ENCODE peak calls at places on chromosomes 1 and 21, in six cellular contexts. Q is anterior cingulate cortex; O is H1; A is effector memory CD8-positive, alpha-beta T cell; P is ureter; Y is activated CD4-positive, alpha-beta T cell treated with anti-CD3 and anti-CD28 coated beads, Interleukin-2, amount 50 U/mL, for 48 hours. D is an unnamed sample.

GRCh38 chr1:164707868-164708331 is 148.9 kb downstream of the PBX1 start:
- DNase-seq in O (no peak), A (no peak), Y (no peak), Q (no peak), P (no peak), D (no peak)

GRCh38 chr1:147171399-147172167 is 687 bp downstream of the PRKAB2 start:
- DNase-seq in Y (peak; percentile 11), P (no peak), Q (no peak), A (no peak), O (no peak), D (peak; percentile 30)

GRCh38 chr1:239879321-239880170 is 212.1 kb upstream of the FMN2 start:
- DNase-seq in Y (no peak), P (no peak), Q (no peak), O (no peak), A (no peak), D (peak; percentile 88)

GRCh38 chr21:35273331-35273730 is 224.2 kb upstream of the RUNX1 start:
- DNase-seq in P (no peak), Q (no peak), A (no peak), Y (no peak), O (no peak), D (no peak)

GRCh38 chr21:35257413-35257812 is 208.3 kb upstream of the RUNX1 start:
- DNase-seq in O (no peak), Q (no peak), P (no peak), A (no peak), Y (no peak), D (peak; percentile 97)

GRCh38 chr1:1624443-1625403 is 7.2 kb upstream of the MMP23B start:
- DNase-seq in Q (no peak), O (no peak), Y (no peak), A (no peak), P (no peak), D (no peak)

GRCh38 chr1:61450454-61451213 is 274.3 kb downstream of the TM2D1 start:
- DNase-seq in Q (no peak), P (peak; percentile 52), A (no peak), Y (no peak), O (no peak), D (peak; percentile 73)

GRCh38 chr1:55474168-55474786 is 259.1 kb upstream of the USP24 start:
- DNase-seq in A (no peak), P (no peak), O (no peak), Q (no peak), Y (no peak), D (peak; percentile 60)

GRCh38 chr1:161531986-161532875 is 7.9 kb downstream of the HSPA6 start:
- DNase-seq in P (no peak), Q (no peak), Y (no peak), O (no peak), A (no peak), D (no peak)

GRCh38 chr1:240091614-240092300 is at the start of gene FMN2:
- DNase-seq in P (no peak), O (no peak), Y (no peak), A (no peak), Q (peak; percentile 21), D (peak; percentile 5)

GRCh38 chr1:91929246-91929645 is 20.0 kb upstream of the BRDT start:
- DNase-seq in Q (no peak), P (no peak), O (no peak), A (no peak), Y (no peak), D (no peak)

GRCh38 chr1:31880957-31881697 is 57.0 kb downstream of the PTP4A2 start:
- DNase-seq in A (no peak), P (no peak), Q (no peak), O (no peak), Y (no peak), D (no peak)

GRCh38 chr1:222852326-222852725 is 37.5 kb downstream of the DISP1 start:
- DNase-seq in Y (no peak), P (no peak), O (no peak), A (no peak), Q (no peak), D (no peak)

GRCh38 chr1:244224487-244225430 is 173.7 kb downstream of the ZBTB18 start:
- DNase-seq in A (no peak), O (no peak), P (no peak), Q (no peak), Y (no peak), D (no peak)

GRCh38 chr21:19523731-19524130 is 1120.1 kb upstream of the TMPRSS15 start:
- DNase-seq in P (no peak), Y (no peak), A (no peak), Q (no peak), O (no peak), D (no peak)

GRCh38 chr1:56911098-56911497 is 54.7 kb downstream of the C8B start:
- DNase-seq in A (no peak), Y (no peak), Q (no peak), O (no peak), P (no peak), D (no peak)

GRCh38 chr1:45612941-45613579 is 10.8 kb downstream of the CCDC17 start:
- DNase-seq in Q (no peak), O (no peak), P (no peak), Y (no peak), A (no peak), D (no peak)

GRCh38 chr1:3702528-3702927 is 49.7 kb upstream of the CCDC27 start:
- DNase-seq in Q (no peak), A (no peak), P (no peak), Y (no peak), O (no peak), D (no peak)

GRCh38 chr1:170545476-170545875 is 13.5 kb downstream of the GORAB start:
- DNase-seq in Q (no peak), O (no peak), P (no peak), Y (no peak), A (no peak), D (no peak)

GRCh38 chr1:17874665-17875064 is 119.5 kb downstream of the ACTL8 start:
- DNase-seq in A (no peak), P (no peak), O (no peak), Y (no peak), Q (no peak), D (no peak)

GRCh38 chr1:92804721-92805169 is 19.8 kb upstream of the EVI5 start:
- DNase-seq in Q (no peak), O (no peak), Y (peak; percentile 6), A (no peak), P (peak; percentile 73), D (peak; percentile 36)

GRCh38 chr1:55001311-55001710 is 2.6 kb downstream of the BSND start:
- DNase-seq in A (no peak), Q (no peak), O (no peak), P (no peak), Y (no peak), D (no peak)

GRCh38 chr1:7005762-7006161 is 220.5 kb downstream of the CAMTA1 start:
- DNase-seq in A (no peak), P (no peak), Y (no peak), Q (no peak), O (no peak), D (no peak)

GRCh38 chr1:30048905-30049304 is 674.5 kb downstream of the MATN1 start:
- DNase-seq in P (no peak), A (no peak), Y (no peak), O (no peak), Q (no peak), D (no peak)

GRCh38 chr21:31216206-31216605 is 127.9 kb downstream of the TIAM1 start:
- DNase-seq in Q (no peak), O (no peak), A (no peak), Y (no peak), P (no peak), D (no peak)

GRCh38 chr1:161071886-161072371 is 2.2 kb upstream of the ARHGAP30 start:
- DNase-seq in A (no peak), Q (no peak), O (peak; percentile 33), P (no peak), Y (peak; percentile 64), D (peak; percentile 28)

GRCh38 chr21:33998402-33998801 is 75.0 kb upstream of the MRPS6 start:
- DNase-seq in O (no peak), A (no peak), Q (no peak), P (no peak), Y (no peak), D (no peak)

GRCh38 chr1:203177471-203178039 is 1.9 kb upstream of the MYBPH start:
- DNase-seq in P (no peak), Q (no peak), Y (no peak), A (no peak), O (no peak), D (peak; percentile 46)

GRCh38 chr1:204962742-204963632 is 80.0 kb upstream of the CNTN2 start:
- DNase-seq in Q (no peak), O (no peak), Y (no peak), P (no peak), A (no peak), D (no peak)

GRCh38 chr1:158025576-158026230 is 32.3 kb downstream of the KIRREL1 start:
- DNase-seq in Y (no peak), P (no peak), Q (no peak), O (no peak), A (no peak), D (no peak)

GRCh38 chr21:37006521-37007291 is at the start of gene RIPPLY3:
- DNase-seq in O (no peak), Y (peak; percentile 27), P (no peak), A (no peak), Q (no peak), D (peak; percentile 12)

GRCh38 chr1:105664495-105664894 is 1392.0 kb upstream of the PRMT6 start:
- DNase-seq in Y (no peak), Q (no peak), P (no peak), A (no peak), O (no peak), D (no peak)

GRCh38 chr1:186680031-186681012 is at the start of gene PTGS2:
- DNase-seq in O (peak; percentile 71), Y (peak; percentile 53), A (no peak), P (peak; percentile 88), Q (peak; percentile 51), D (peak; percentile 95)

GRCh38 chr1:150873521-150873920 is 2.9 kb downstream of the ARNT start:
- DNase-seq in Q (no peak), O (no peak), P (no peak), Y (no peak), A (no peak), D (no peak)

GRCh38 chr1:211705439-211706205 is 30.2 kb upstream of the NEK2 start:
- DNase-seq in O (no peak), Y (no peak), Q (no peak), A (no peak), P (no peak), D (no peak)